ENCODE peak calls at places on chromosomes 16 and 17, in eight cellular contexts. E is CD8-positive, alpha-beta T cell; I is stomach; N is AG09309; R is GM23338; F is lower leg skin; L is dorsolateral prefrontal cortex; Q is Peyer's patch. D is an unnamed sample.

GRCh38 chr17:35906559-35907265 is 23.9 kb downstream of the RDM1 start:
- DNase-seq in I (no peak), F (no peak), E (no peak), R (no peak), N (no peak), L (no peak), Q (no peak), D (peak; percentile 45)

GRCh38 chr17:50205931-50206505 is 4.6 kb upstream of the COL1A1 start:
- DNase-seq in F (no peak), R (no peak), N (no peak), I (no peak), Q (no peak), E (no peak), L (no peak), D (no peak)

GRCh38 chr16:53542283-53542682 is 39.3 kb upstream of the AKTIP start:
- DNase-seq in E (no peak), I (no peak), N (no peak), Q (no peak), F (no peak), R (peak; percentile 79), L (no peak), D (no peak)

GRCh38 chr16:53892155-53892554 is 188.2 kb downstream of the FTO start:
- DNase-seq in E (peak; percentile 22), N (peak; percentile 42), F (peak; percentile 33), Q (no peak), I (peak; percentile 53), R (peak; percentile 74), L (peak; percentile 30), D (peak; percentile 85)

GRCh38 chr17:69907081-69907847 is 167.8 kb upstream of the KCNJ16 start:
- DNase-seq in E (no peak), N (no peak), F (no peak), Q (no peak), I (no peak), L (no peak), R (no peak), D (peak; percentile 42)

GRCh38 chr17:72244494-72244893 is 123.7 kb downstream of the SOX9 start:
- DNase-seq in L (no peak), Q (no peak), N (no peak), F (no peak), R (no peak), E (no peak), I (no peak), D (peak; percentile 46)

GRCh38 chr17:10127819-10128375 is 70.5 kb downstream of the GAS7 start:
- DNase-seq in L (peak; percentile 53), E (no peak), Q (peak; percentile 27), I (peak; percentile 42), F (peak; percentile 86), N (peak; percentile 88), R (peak; percentile 19), D (peak; percentile 70)

GRCh38 chr16:87550510-87550961 is 51.8 kb upstream of the JPH3 start:
- DNase-seq in I (peak; percentile 63), R (peak; percentile 69), L (peak; percentile 36), F (no peak), E (peak; percentile 51), Q (peak; percentile 29), N (no peak), D (no peak)

GRCh38 chr17:58997756-58998553 is 108.7 kb downstream of the TRIM37 start:
- DNase-seq in R (no peak), F (no peak), L (no peak), N (no peak), I (no peak), Q (no peak), E (no peak), D (no peak)

GRCh38 chr16:11556214-11556819 is 30.4 kb downstream of the LITAF start:
- DNase-seq in N (no peak), Q (no peak), R (no peak), I (no peak), F (no peak), E (no peak), L (no peak), D (no peak)

GRCh38 chr17:64460955-64461354 is 12.0 kb downstream of the MILR1 start:
- DNase-seq in F (no peak), I (no peak), Q (no peak), R (no peak), L (no peak), E (no peak), N (no peak), D (peak; percentile 43)

GRCh38 chr17:14329900-14330491 is 29.1 kb downstream of the HS3ST3B1 start:
- DNase-seq in I (no peak), R (no peak), N (no peak), F (no peak), E (no peak), L (no peak), Q (no peak), D (no peak)

GRCh38 chr16:30985401-30986128 is 558 bp downstream of the HSD3B7 start:
- DNase-seq in L (no peak), Q (no peak), N (no peak), R (peak; percentile 79), F (peak; percentile 67), E (no peak), I (peak; percentile 81), D (no peak)

GRCh38 chr16:23518435-23518891 is 8.2 kb upstream of the GGA2 start:
- DNase-seq in F (no peak), I (no peak), R (no peak), E (no peak), L (no peak), Q (peak; percentile 32), N (no peak), D (no peak)

GRCh38 chr17:67576471-67576870 is 141.3 kb upstream of the NOL11 start:
- DNase-seq in R (no peak), I (no peak), L (no peak), Q (no peak), E (no peak), N (no peak), F (no peak), D (no peak)

GRCh38 chr17:29363716-29364115 is 26.4 kb upstream of the TAOK1 start:
- DNase-seq in R (no peak), L (no peak), Q (no peak), N (no peak), E (no peak), I (no peak), F (no peak), D (no peak)

GRCh38 chr17:56891751-56892150 is 22.1 kb downstream of the TRIM25 start:
- DNase-seq in Q (peak; percentile 43), L (no peak), N (no peak), R (peak; percentile 76), E (peak; percentile 43), I (peak; percentile 40), F (no peak), D (peak; percentile 26)

GRCh38 chr17:16468428-16468992 is 23.5 kb downstream of the LRRC75A start:
- DNase-seq in I (no peak), F (no peak), L (no peak), R (no peak), Q (no peak), E (no peak), N (no peak), D (no peak)

GRCh38 chr17:70184770-70185169 is 15.4 kb downstream of the KCNJ2 start:
- DNase-seq in Q (no peak), L (no peak), R (no peak), N (peak; percentile 4), I (no peak), E (no peak), F (no peak), D (peak; percentile 87)

GRCh38 chr16:48608452-48608851 is 1.5 kb downstream of the N4BP1 start:
- DNase-seq in E (peak; percentile 20), L (no peak), F (no peak), N (no peak), R (no peak), I (no peak), Q (no peak), D (no peak)

DNA sequence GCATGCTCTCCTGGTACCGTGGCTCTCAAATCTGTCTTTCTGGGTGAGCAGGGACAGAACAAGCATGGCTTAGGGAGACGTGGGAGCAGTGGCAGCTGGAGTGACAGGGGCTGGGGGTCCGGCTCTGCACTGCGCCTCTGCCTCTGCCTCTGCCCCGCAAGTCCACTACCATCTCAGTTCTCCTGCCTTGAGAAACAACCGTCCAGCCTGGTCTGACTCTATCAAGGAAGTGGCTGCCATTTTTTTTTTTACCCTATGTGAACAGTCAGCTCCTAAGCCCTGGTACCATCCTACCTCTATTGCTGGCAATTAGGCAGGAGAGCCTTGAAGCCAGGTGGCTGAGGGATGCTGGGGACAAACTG is 16.1 kb downstream of the HIC1 start:
- DNase-seq in I (no peak), N (no peak), Q (no peak), R (no peak), L (no peak), F (no peak), E (no peak), D (no peak)
- H3K4me3 ChIP-seq in I (no peak overlapping the region), N (no peak overlapping the region), Q (no peak overlapping the region), R (no peak overlapping the region), L (no peak overlapping the region), F (no peak overlapping the region), E (no peak overlapping the region), D (no peak overlapping the region)

GRCh38 chr17:63440127-63440769 is 5.9 kb downstream of the CYB561 start:
- DNase-seq in R (no peak), Q (peak; percentile 45), F (no peak), L (no peak), N (no peak), E (no peak), I (no peak), D (no peak)
- TF ChIP-seq CTCF in R (no peak), Q (no peak), F (no peak), L (no peak), N (no peak), E (no peak), I (no peak), D (no peak)

GRCh38 chr17:61135782-61136181 is 263.9 kb upstream of the TBX2 start:
- DNase-seq in Q (no peak), I (no peak), L (no peak), E (no peak), R (no peak), F (no peak), N (no peak), D (no peak)
- H3K4me3 ChIP-seq in Q (no peak overlapping the region), I (no peak overlapping the region), L (no peak overlapping the region), E (no peak overlapping the region), R (no peak overlapping the region), F (no peak overlapping the region), N (no peak overlapping the region), D (no peak overlapping the region)

GRCh38 chr17:81436294-81436849 is 41.1 kb downstream of the BAHCC1 start:
- DNase-seq in R (no peak), E (no peak), Q (no peak), F (no peak), I (no peak), L (no peak), N (no peak), D (peak; percentile 46)
- TF ChIP-seq CTCF in R (peak; percentile 20), E (no peak), Q (no peak), F (no peak), I (no peak), L (no peak), N (no peak), D (no peak)

DNA sequence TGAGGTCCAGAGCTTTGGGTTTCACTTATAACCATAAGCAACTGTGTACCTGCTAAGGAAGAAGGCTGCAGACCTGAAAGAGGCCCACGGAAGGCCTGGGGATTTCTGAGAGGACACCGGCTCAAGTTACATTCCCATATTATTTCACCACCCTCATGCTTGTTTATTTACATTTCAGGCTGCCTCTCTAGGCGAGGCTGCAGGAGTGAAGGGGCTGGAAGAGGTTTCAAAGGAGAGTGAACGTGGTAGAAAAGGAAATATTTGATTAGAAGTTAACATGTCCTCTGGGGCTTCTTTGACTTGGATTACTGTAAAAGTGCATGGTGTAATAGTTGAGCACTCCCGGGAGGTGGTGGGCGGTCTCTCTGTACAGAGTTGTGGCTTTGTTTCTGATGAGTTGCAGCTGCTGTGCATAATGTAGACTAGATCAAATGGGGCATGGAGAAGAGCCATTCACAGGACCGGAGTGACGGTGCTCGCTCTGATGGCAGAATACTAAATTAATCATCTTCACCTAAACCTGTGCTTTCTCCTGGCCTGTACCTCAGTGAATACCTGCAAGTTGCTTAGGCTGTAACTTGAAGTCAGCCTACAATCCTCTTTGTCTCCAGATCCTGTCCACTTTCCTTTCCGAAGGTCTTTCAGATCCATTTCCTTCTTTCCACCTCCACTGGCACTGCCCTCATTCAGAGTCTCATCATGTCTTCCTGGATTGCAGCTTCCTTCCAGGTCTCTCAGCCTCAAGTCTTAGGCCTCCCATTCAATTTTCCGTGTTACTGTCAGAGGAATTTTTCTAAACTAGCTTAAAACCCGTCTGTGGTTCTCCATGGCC is 1.9 kb upstream of the CPD start:
- DNase-seq in Q (no peak), N (peak; percentile 72), E (no peak), L (no peak), I (no peak), F (no peak), R (no peak), D (peak; percentile 89)
- H3K4me3 ChIP-seq in Q (no peak overlapping the region), N (no peak overlapping the region), E (no peak overlapping the region), L (peak overlapping the region; percentile 93), I (no peak overlapping the region), F (no peak overlapping the region), R (no peak overlapping the region), D (no peak overlapping the region)